ENCODE peak calls at places on chromosomes 7 and 10, in four cellular contexts. One of them, this sample, is unnamed.

GRCh38 chr10:1399431-1400120 is 337.7 kb downstream of the ADARB2 start:
- DNase-seq in A549: no peak
- DNase-seq in K562: no peak
- DNase-seq in HepG2: no peak
- DNase-seq in this sample: no peak

GRCh38 chr10:43226441-43226840 is 40.4 kb downstream of the RASGEF1A start:
- DNase-seq in HepG2: no peak
- DNase-seq in A549: no peak
- DNase-seq in K562: no peak
- DNase-seq in this sample: peak; percentile 3

GRCh38 chr10:120508393-120508792 is 51.4 kb downstream of the PLPP4 start:
- DNase-seq in A549: peak; percentile 13
- DNase-seq in K562: no peak
- DNase-seq in HepG2: no peak
- DNase-seq in this sample: no peak

GRCh38 chr7:44291066-44291732 is 34.2 kb downstream of the CAMK2B start:
- DNase-seq in K562: peak; percentile 70
- DNase-seq in HepG2: no peak
- DNase-seq in A549: no peak
- DNase-seq in this sample: peak; percentile 0

GRCh38 chr7:136685506-136685905 is 182.9 kb upstream of the CHRM2 start:
- DNase-seq in HepG2: no peak
- DNase-seq in A549: no peak
- DNase-seq in K562: no peak
- DNase-seq in this sample: no peak

GRCh38 chr10:132151951-132152505 is 34.7 kb upstream of the DPYSL4 start:
- DNase-seq in K562: no peak
- DNase-seq in A549: no peak
- DNase-seq in HepG2: no peak
- DNase-seq in this sample: peak; percentile 5

GRCh38 chr10:21238044-21238443 is 287.4 kb downstream of the SKIDA1 start:
- DNase-seq in K562: no peak
- DNase-seq in A549: no peak
- DNase-seq in HepG2: no peak
- DNase-seq in this sample: no peak

GRCh38 chr10:79159141-79159619 is 90.4 kb downstream of the ZMIZ1 start:
- DNase-seq in HepG2: no peak
- DNase-seq in K562: no peak
- DNase-seq in A549: no peak
- DNase-seq in this sample: no peak

GRCh38 chr7:149355390-149356048 is 93.5 kb downstream of the ZNF783 start:
- DNase-seq in K562: peak; percentile 61
- DNase-seq in A549: peak; percentile 73
- DNase-seq in HepG2: peak; percentile 26
- DNase-seq in this sample: peak; percentile 79

GRCh38 chr10:100999742-101000601 is at the start of gene LZTS2:
- DNase-seq in K562: peak; percentile 21
- DNase-seq in A549: no peak
- DNase-seq in HepG2: no peak
- DNase-seq in this sample: no peak

GRCh38 chr7:37642028-37642540 is 41.5 kb upstream of the GPR141 start:
- DNase-seq in HepG2: no peak
- DNase-seq in A549: no peak
- DNase-seq in K562: no peak
- DNase-seq in this sample: no peak

GRCh38 chr7:90738249-90738648 is 142.1 kb downstream of the CDK14 start:
- DNase-seq in K562: no peak
- DNase-seq in A549: no peak
- DNase-seq in HepG2: no peak
- DNase-seq in this sample: no peak

GRCh38 chr10:133142523-133143199 is 17.4 kb upstream of the KNDC1 start:
- DNase-seq in HepG2: no peak
- DNase-seq in A549: no peak
- DNase-seq in K562: no peak
- DNase-seq in this sample: no peak

GRCh38 chr7:42691030-42691639 is 220.7 kb downstream of the C7orf25 start:
- DNase-seq in K562: peak; percentile 19
- DNase-seq in HepG2: peak; percentile 16
- DNase-seq in A549: peak; percentile 34
- DNase-seq in this sample: peak; percentile 32

GRCh38 chr7:76407718-76408117 is 1.8 kb downstream of the SSC4D start:
- DNase-seq in K562: no peak
- DNase-seq in A549: no peak
- DNase-seq in HepG2: no peak
- DNase-seq in this sample: no peak

GRCh38 chr7:76408121-76408560 is 1.4 kb downstream of the SSC4D start:
- DNase-seq in A549: no peak
- DNase-seq in HepG2: peak; percentile 79
- DNase-seq in K562: no peak
- DNase-seq in this sample: no peak

GRCh38 chr7:76409537-76409936 is at the start of gene SSC4D:
- DNase-seq in A549: no peak
- DNase-seq in K562: peak; percentile 70
- DNase-seq in HepG2: peak; percentile 83
- DNase-seq in this sample: peak; percentile 77

GRCh38 chr7:76412249-76412648 is 2.8 kb upstream of the SSC4D start:
- DNase-seq in HepG2: no peak
- DNase-seq in A549: no peak
- DNase-seq in K562: no peak
- DNase-seq in this sample: no peak
- TF ChIP-seq HMGXB4 in HepG2: no peak
- TF ChIP-seq HMGXB4 in A549: no peak
- TF ChIP-seq HMGXB4 in K562: no peak
- TF ChIP-seq HMGXB4 in this sample: no peak

DNA sequence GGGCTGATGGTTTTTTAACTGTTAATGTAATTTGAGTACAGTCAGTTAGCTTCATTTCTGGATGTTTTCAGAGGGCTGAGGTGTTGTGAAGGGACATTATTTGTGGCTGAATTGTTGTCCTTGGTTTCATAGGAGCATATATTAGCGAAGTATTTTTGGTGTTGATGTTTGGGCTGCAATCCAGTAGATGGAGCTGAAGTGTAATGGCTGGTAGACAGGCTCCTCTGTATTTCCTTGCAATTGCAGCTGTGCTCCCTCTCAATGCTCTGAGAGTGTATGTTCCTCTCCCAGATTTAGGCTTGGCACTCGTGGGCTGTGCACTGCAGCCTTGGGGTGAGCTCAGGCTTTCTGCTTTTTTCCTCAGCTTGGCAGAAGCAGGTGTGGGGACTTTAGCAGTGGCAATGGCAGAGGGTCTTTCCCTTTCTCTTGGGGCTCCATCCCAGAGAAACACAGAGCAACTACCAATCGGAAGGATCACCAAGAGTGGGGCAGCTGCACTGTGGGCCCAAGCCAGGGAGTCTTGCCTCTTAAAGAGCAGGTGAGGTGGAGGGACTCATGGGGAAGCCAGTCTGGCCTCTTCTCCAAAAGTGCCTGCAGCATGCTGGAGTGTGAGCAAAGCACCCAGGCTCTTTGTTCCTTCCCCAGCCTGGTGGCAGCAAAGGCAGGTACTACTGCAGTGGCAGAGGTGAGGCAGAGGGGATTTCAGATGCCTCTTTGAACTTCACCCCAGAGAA is 544.4 kb downstream of the SH2D4B start:
- DNase-seq in K562: peak; percentile 2
- DNase-seq in A549: peak; percentile 10
- DNase-seq in HepG2: no peak
- DNase-seq in this sample: peak; percentile 27
- TF ChIP-seq HMGXB4 in K562: no peak
- TF ChIP-seq HMGXB4 in A549: no peak
- TF ChIP-seq HMGXB4 in HepG2: no peak
- TF ChIP-seq HMGXB4 in this sample: no peak

GRCh38 chr7:114026486-114027089 is 107.8 kb upstream of the PPP1R3A start:
- DNase-seq in HepG2: peak; percentile 63
- DNase-seq in A549: peak; percentile 48
- DNase-seq in K562: peak; percentile 80
- DNase-seq in this sample: no peak
- TF ChIP-seq HMGXB4 in HepG2: no peak
- TF ChIP-seq HMGXB4 in A549: no peak
- TF ChIP-seq HMGXB4 in K562: no peak
- TF ChIP-seq HMGXB4 in this sample: no peak

GRCh38 chr10:77834943-77835668 is 91.4 kb downstream of the DLG5 start:
- DNase-seq in HepG2: no peak
- DNase-seq in K562: no peak
- DNase-seq in A549: no peak
- DNase-seq in this sample: no peak

GRCh38 chr10:77835669-77836086 is 90.9 kb downstream of the DLG5 start:
- DNase-seq in HepG2: no peak
- DNase-seq in A549: no peak
- DNase-seq in K562: no peak
- DNase-seq in this sample: no peak

GRCh38 chr10:77837248-77837924 is 89.2 kb downstream of the DLG5 start:
- DNase-seq in HepG2: no peak
- DNase-seq in A549: peak; percentile 47
- DNase-seq in K562: peak; percentile 84
- DNase-seq in this sample: peak; percentile 82

GRCh38 chr10:77837925-77838595 is 88.5 kb downstream of the DLG5 start:
- DNase-seq in K562: no peak
- DNase-seq in A549: no peak
- DNase-seq in HepG2: no peak
- DNase-seq in this sample: no peak

GRCh38 chr10:77836299-77836820 is 90.2 kb downstream of the DLG5 start:
- DNase-seq in A549: peak; percentile 29
- DNase-seq in HepG2: no peak
- DNase-seq in K562: peak; percentile 96
- DNase-seq in this sample: no peak
- TF ChIP-seq HMGXB4 in A549: no peak
- TF ChIP-seq HMGXB4 in HepG2: no peak
- TF ChIP-seq HMGXB4 in K562: no peak
- TF ChIP-seq HMGXB4 in this sample: no peak

DNA sequence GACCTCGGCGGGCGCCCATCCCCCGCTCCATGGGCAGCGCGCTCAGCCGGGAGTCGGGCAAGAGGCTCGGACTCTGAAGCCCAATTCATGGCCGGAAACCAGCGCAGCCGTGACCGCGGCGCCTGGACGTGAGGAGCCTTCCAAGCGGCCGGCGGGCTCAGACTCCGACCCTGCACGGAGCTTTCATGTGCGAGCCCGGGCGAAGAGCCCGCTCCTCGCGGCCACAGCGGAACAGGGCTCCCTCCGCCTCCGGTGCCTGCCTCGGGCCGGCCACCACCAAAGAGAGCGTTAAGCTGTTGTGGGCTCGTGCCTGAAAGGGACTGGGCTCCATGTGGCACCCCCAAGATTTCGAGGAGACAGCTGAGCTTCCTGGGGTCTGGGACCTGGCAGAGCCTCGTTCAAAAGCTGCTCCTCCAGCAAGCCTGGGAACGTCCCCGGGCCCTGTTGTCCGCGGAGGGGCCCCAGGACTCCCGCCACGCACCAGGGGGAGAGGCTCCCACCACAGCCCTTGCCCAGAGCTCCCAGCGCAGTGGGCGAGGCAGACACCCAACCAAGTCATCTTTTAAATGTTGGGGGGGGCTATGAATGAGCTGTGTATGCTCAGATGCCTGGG is 850 bp upstream of the GRID1 start:
- DNase-seq in A549: no peak
- DNase-seq in K562: no peak
- DNase-seq in HepG2: no peak
- DNase-seq in this sample: peak; percentile 64
- TF ChIP-seq HMGXB4 in A549: no peak
- TF ChIP-seq HMGXB4 in K562: no peak
- TF ChIP-seq HMGXB4 in HepG2: no peak
- TF ChIP-seq HMGXB4 in this sample: peak; percentile 52

This sample was measured in WTC11.